ENCODE peak calls at places on chromosomes 3 and 15, in nine cellular contexts. Z is CD8-positive, alpha-beta T cell; W is epithelial cell of proximal tubule; T is G401; G is stimulated activated CD8-positive, alpha-beta memory T cell treated with anti-CD3 and anti-CD28 coated beads, Interleukin-4, amount 100 ng/mL, for 24 hours; S is activated CD8-positive, alpha-beta memory T cell treated with anti-CD3 and anti-CD28 coated beads for 24 hours; Y is cardiac fibroblast; M is activated naive CD4-positive, alpha-beta T cell treated with anti-CD3 and anti-CD28 coated beads, Interleukin-2, amount 10 ng/mL, durations not matched to agents 7 days and 5 days; E is mesothelial cell of epicardium. P is an unnamed sample.

GRCh38 chr3:25045291-25045690 is 382.8 kb upstream of the RARB start:
- DNase-seq in Y (no peak), T (no peak), E (no peak), Z (no peak), W (no peak), S (no peak), G (no peak), M (no peak), P (no peak)

GRCh38 chr3:10195692-10196091 is 31.0 kb downstream of the IRAK2 start:
- DNase-seq in T (peak), S (no peak), W (no peak), E (no peak), G (no peak), Y (no peak), Z (no peak), M (no peak), P (no peak)

GRCh38 chr3:71109241-71109976 is 474.1 kb downstream of the FOXP1 start:
- DNase-seq in Z (no peak), W (no peak), E (no peak), T (no peak), M (no peak), S (no peak), G (no peak), Y (peak), P (no peak)

GRCh38 chr3:174440350-174440716 is 418.8 kb upstream of the NAALADL2 start:
- DNase-seq in E (no peak), Y (peak), W (peak), G (no peak), Z (no peak), S (no peak), M (no peak), T (no peak), P (no peak)

GRCh38 chr15:76963596-76963995 is 31.3 kb upstream of the PSTPIP1 start:
- DNase-seq in Y (no peak), S (no peak), M (no peak), W (no peak), E (no peak), Z (no peak), T (no peak), G (no peak), P (no peak)

GRCh38 chr15:63042879-63043340 is 363 bp downstream of the TPM1 start:
- DNase-seq in E (no peak), Y (no peak), S (peak), W (no peak), M (no peak), T (peak), Z (no peak), G (no peak), P (no peak)

GRCh38 chr3:14145670-14146380 is 21.0 kb downstream of the TMEM43 start:
- DNase-seq in M (peak), E (peak), Z (no peak), G (no peak), S (peak), W (no peak), Y (no peak), T (no peak), P (no peak)

GRCh38 chr3:106198828-106199194 is 330.0 kb upstream of the CBLB start:
- DNase-seq in T (no peak), S (no peak), W (no peak), Y (peak), E (no peak), G (no peak), Z (no peak), M (no peak), P (no peak)

GRCh38 chr3:5166846-5167245 is 20.7 kb upstream of the EDEM1 start:
- DNase-seq in M (no peak), S (no peak), Z (no peak), E (no peak), W (no peak), G (no peak), Y (no peak), T (peak), P (no peak)

GRCh38 chr3:22121068-22121706 is 370.2 kb upstream of the ZNF385D start:
- DNase-seq in E (no peak), G (no peak), S (no peak), Z (no peak), Y (no peak), W (no peak), T (no peak), M (no peak), P (no peak)

GRCh38 chr15:63083046-63083445 is 38.6 kb upstream of the LACTB start:
- DNase-seq in M (no peak), E (peak), Y (no peak), W (no peak), T (no peak), Z (no peak), G (no peak), S (no peak), P (no peak)

GRCh38 chr3:183378951-183379350 is 49.5 kb downstream of the MCF2L2 start:
- DNase-seq in M (no peak), Z (no peak), Y (no peak), T (no peak), W (no peak), E (no peak), G (no peak), S (no peak), P (no peak)

GRCh38 chr3:159624616-159625015 is 364.0 kb upstream of the IL12A start:
- DNase-seq in E (no peak), Z (no peak), Y (no peak), T (no peak), S (no peak), W (no peak), M (no peak), G (no peak), P (no peak)

GRCh38 chr3:9883676-9884554 is 3.9 kb upstream of the CIDEC start:
- DNase-seq in G (no peak), M (no peak), E (no peak), Z (no peak), W (no peak), T (no peak), S (no peak), Y (peak), P (no peak)

GRCh38 chr15:68553994-68554715 is 24.6 kb upstream of the CORO2B start:
- DNase-seq in Z (peak), T (peak), E (peak), M (peak), Y (peak), W (no peak), G (peak), S (peak), P (peak)

GRCh38 chr3:192812736-192813383 is 85.5 kb upstream of the FGF12 start:
- DNase-seq in M (peak), E (peak), Y (peak), G (no peak), T (peak), S (no peak), W (no peak), Z (no peak), P (no peak)

GRCh38 chr3:187125319-187126031 is 13.8 kb downstream of the RPL39L start:
- DNase-seq in Z (no peak), Y (no peak), T (no peak), M (no peak), G (no peak), W (no peak), S (no peak), E (no peak), P (no peak)

GRCh38 chr3:73766599-73767378 is 142.0 kb upstream of the PDZRN3 start:
- DNase-seq in M (no peak), S (no peak), G (no peak), Z (no peak), T (no peak), W (no peak), E (no peak), Y (peak), P (no peak)

GRCh38 chr3:49668414-49668797 is 5.7 kb upstream of the APEH start:
- DNase-seq in T (no peak), S (no peak), E (no peak), Z (no peak), W (no peak), G (no peak), Y (no peak), M (no peak), P (no peak)

GRCh38 chr3:188979236-188979635 is 192.5 kb upstream of the TPRG1 start:
- DNase-seq in Y (no peak), M (no peak), S (no peak), E (no peak), G (no peak), T (peak), W (no peak), Z (no peak), P (no peak)

GRCh38 chr3:47961815-47962606 is 54.2 kb downstream of the MAP4 start:
- DNase-seq in S (peak), G (no peak), W (peak), Y (peak), T (no peak), M (peak), E (no peak), Z (peak), P (no peak)

GRCh38 chr3:148360046-148360445 is 337.7 kb upstream of the AGTR1 start:
- DNase-seq in G (no peak), S (no peak), Z (no peak), M (no peak), W (no peak), E (no peak), T (no peak), Y (peak), P (no peak)

GRCh38 chr15:81360491-81360890 is 13.5 kb downstream of the TMC3 start:
- DNase-seq in G (no peak), E (no peak), S (no peak), Z (no peak), W (no peak), T (no peak), Y (no peak), M (no peak), P (no peak)

GRCh38 chr15:71136159-71137137 is 21.2 kb downstream of the THSD4 start:
- DNase-seq in G (no peak), W (no peak), S (no peak), M (no peak), T (no peak), E (no peak), Z (no peak), Y (peak), P (no peak)

GRCh38 chr3:113148307-113148703 is 63.1 kb upstream of the BOC start:
- DNase-seq in M (no peak), W (no peak), Y (no peak), Z (no peak), G (no peak), T (peak), S (no peak), E (peak), P (no peak)

GRCh38 chr3:98734737-98735136 is 28.4 kb upstream of the ST3GAL6 start:
- DNase-seq in E (no peak), W (no peak), M (no peak), Z (no peak), S (no peak), G (no peak), T (peak), Y (peak), P (no peak)